ENCODE peak calls at places on chromosome 19, in seven cellular contexts. V, R, W, C, O, J and F are unnamed samples.

GRCh38 chr19:29714371-29714952 is 599 bp downstream of the C19orf12 start:
- DNase-seq in W (peak), R (no peak), J (no peak), O (no peak), C (no peak), V (no peak), F (no peak)

GRCh38 chr19:13401388-13401787 is 104.9 kb downstream of the CACNA1A start:
- DNase-seq in O (no peak), R (peak), C (no peak), V (no peak), W (peak), J (no peak), F (no peak)

GRCh38 chr19:50266896-50267295 is 62.3 kb downstream of the KCNC3 start:
- DNase-seq in R (no peak), V (peak), W (no peak), O (no peak), C (no peak), J (peak), F (peak)

GRCh38 chr19:40807147-40808020 is 8.4 kb downstream of the EGLN2 start:
- DNase-seq in W (no peak), J (no peak), O (no peak), R (peak), C (no peak), V (peak), F (no peak)

GRCh38 chr19:40754611-40755247 is 3.7 kb downstream of the SNRPA start:
- DNase-seq in C (no peak), O (no peak), J (no peak), R (peak), V (no peak), W (peak), F (no peak)

GRCh38 chr19:3201911-3202310 is 16.2 kb downstream of the NCLN start:
- DNase-seq in V (no peak), W (no peak), J (no peak), C (no peak), R (no peak), O (no peak), F (no peak)

GRCh38 chr19:16076154-16076957 is at the start of gene TPM4:
- DNase-seq in O (peak), J (peak), W (peak), C (peak), V (peak), R (peak), F (peak)

GRCh38 chr19:33621811-33622504 is at the start of gene CHST8:
- DNase-seq in R (peak), W (no peak), V (peak), O (no peak), C (no peak), J (no peak), F (peak)

GRCh38 chr19:54133957-54134590 is 3.5 kb upstream of the CNOT3 start:
- DNase-seq in O (no peak), V (no peak), J (no peak), W (no peak), C (no peak), R (no peak), F (no peak)

GRCh38 chr19:19475845-19476828 is 39.2 kb downstream of the TSSK6 start:
- DNase-seq in O (no peak), C (no peak), R (peak), W (no peak), J (no peak), V (peak), F (no peak)

GRCh38 chr19:49338023-49338677 is 2.9 kb downstream of the CD37 start:
- DNase-seq in V (peak), W (no peak), R (no peak), C (no peak), J (peak), O (no peak), F (peak)

GRCh38 chr19:32041681-32042292 is 303.6 kb upstream of the ZNF507 start:
- DNase-seq in O (no peak), C (no peak), W (peak), J (peak), R (peak), V (peak), F (no peak)

GRCh38 chr19:38737297-38737865 is 6.9 kb downstream of the CAPN12 start:
- DNase-seq in W (peak), O (no peak), C (no peak), V (no peak), J (peak), R (no peak), F (no peak)

GRCh38 chr19:30328096-30328495 is 44.1 kb upstream of the ZNF536 start:
- DNase-seq in C (no peak), V (no peak), W (no peak), O (no peak), J (peak), R (no peak), F (no peak)

GRCh38 chr19:45164577-45165335 is 4.0 kb upstream of the NKPD1 start:
- DNase-seq in W (peak), O (peak), V (peak), C (no peak), J (peak), R (peak), F (peak)

GRCh38 chr19:10744222-10744847 is 26.5 kb downstream of the DNM2 start:
- DNase-seq in W (no peak), J (no peak), V (no peak), C (no peak), O (no peak), R (no peak), F (no peak)

GRCh38 chr19:39941615-39942507 is 7.4 kb upstream of the FCGBP start:
- DNase-seq in W (peak), J (peak), O (peak), C (peak), V (peak), R (peak), F (peak)

GRCh38 chr19:45774765-45775164 is 5.7 kb upstream of the SIX5 start:
- DNase-seq in W (no peak), O (no peak), C (no peak), R (no peak), V (no peak), J (no peak), F (no peak)

GRCh38 chr19:49338691-49339363 is 3.6 kb downstream of the CD37 start:
- DNase-seq in J (peak), R (peak), C (no peak), O (no peak), V (peak), W (no peak), F (peak)

GRCh38 chr19:4911786-4912672 is 2.7 kb downstream of the UHRF1 start:
- DNase-seq in J (peak), R (peak), V (peak), C (peak), W (peak), O (peak), F (peak)

GRCh38 chr19:46431824-46432223 is 3.1 kb upstream of the PNMA8C start:
- DNase-seq in J (no peak), V (no peak), W (no peak), R (no peak), C (no peak), O (no peak), F (no peak)

GRCh38 chr19:42280761-42281174 is 11.7 kb downstream of the CIC start:
- DNase-seq in V (peak), O (no peak), R (no peak), J (no peak), W (peak), C (no peak), F (no peak)

GRCh38 chr19:2385053-2385721 is 25.1 kb downstream of the TMPRSS9 start:
- DNase-seq in O (no peak), C (no peak), W (peak), V (peak), R (peak), J (peak), F (peak)

GRCh38 chr19:17346109-17346671 is 8.8 kb downstream of the GTPBP3 start:
- DNase-seq in V (peak), J (peak), C (peak), O (peak), R (peak), W (peak), F (peak)

GRCh38 chr19:50551713-50552187 is 16.5 kb downstream of the LRRC4B start:
- DNase-seq in C (no peak), O (no peak), V (peak), W (no peak), R (no peak), J (no peak), F (no peak)

GRCh38 chr19:3784607-3785463 is 1.3 kb downstream of the MATK start:
- DNase-seq in O (no peak), J (no peak), W (no peak), R (peak), C (no peak), V (peak), F (no peak)

GRCh38 chr19:2097330-2098327 is 914 bp downstream of the IZUMO4 start:
- DNase-seq in C (no peak), V (peak), R (no peak), J (no peak), W (no peak), O (peak), F (peak)